ENCODE peak calls at places on chromosome 7, in five cellular contexts. R, Y, I, O and W are unnamed samples.

GRCh38 chr7:21939136-21939857 is 6.4 kb downstream of the CDCA7L start:
- DNase-seq in R (no peak), Y (no peak), I (no peak), O (no peak), W (no peak)

GRCh38 chr7:2522780-2523433 is 3.3 kb downstream of the LFNG start:
- DNase-seq in R (no peak), Y (no peak), I (peak), O (peak), W (no peak)

GRCh38 chr7:132857703-132858102 is 224.2 kb downstream of the CHCHD3 start:
- DNase-seq in R (no peak), Y (no peak), I (no peak), O (no peak), W (no peak)

GRCh38 chr7:46744957-46745699 is 824.1 kb upstream of the IGFBP3 start:
- DNase-seq in R (no peak), Y (no peak), I (no peak), O (no peak), W (no peak)

GRCh38 chr7:27914409-27914808 is 174.4 kb downstream of the TAX1BP1 start:
- DNase-seq in R (no peak), Y (no peak), I (no peak), O (no peak), W (no peak)

GRCh38 chr7:1725199-1725701 is 55.2 kb downstream of the ELFN1 start:
- DNase-seq in R (no peak), Y (peak), I (peak), O (peak), W (no peak)

GRCh38 chr7:7766671-7767070 is 48.3 kb upstream of the RPA3 start:
- DNase-seq in R (no peak), Y (no peak), I (no peak), O (no peak), W (no peak)

GRCh38 chr7:90931996-90932912 is 332.0 kb upstream of the FZD1 start:
- DNase-seq in R (no peak), Y (no peak), I (no peak), O (no peak), W (no peak)

GRCh38 chr7:101630591-101630990 is 1.5 kb upstream of the MYL10 start:
- DNase-seq in R (no peak), Y (no peak), I (no peak), O (no peak), W (no peak)

GRCh38 chr7:31432831-31433340 is 81.0 kb upstream of the ITPRID1 start:
- DNase-seq in R (no peak), Y (no peak), I (no peak), O (no peak), W (no peak)

GRCh38 chr7:151251328-151251925 is 2.9 kb upstream of the SMARCD3 start:
- DNase-seq in R (peak), Y (no peak), I (peak), O (peak), W (peak)

GRCh38 chr7:91249506-91250233 is 14.6 kb upstream of the FZD1 start:
- DNase-seq in R (no peak), Y (no peak), I (no peak), O (no peak), W (no peak)

GRCh38 chr7:97006951-97007861 is 1.9 kb downstream of the DLX6 start:
- DNase-seq in R (no peak), Y (no peak), I (no peak), O (peak), W (no peak)